ENCODE peak calls at places on chromosomes 4 and X, in nine cellular contexts. C is NCI-H1105 treated with DMSO at 0.1 percent for 48 hours; M is CD4-positive, CD25-positive, alpha-beta regulatory T cell; E is mucosa of descending colon; B is hippocampal formation; F is psoas muscle; R is hypothalamus; J is activated T-helper 1 cell treated with anti-CD3 and anti-CD28 coated beads, Interleukin-12 subunit alpha, Interleukin-12 subunit beta, Interleukin-2, Interleukin-4 antibody, amounts not matched to agents 30 ng/mL and 10 ng/mL and 1 ng/mL, durations not matched to agents 14 hours and 24 hours and 36 hours; Z is A673. T is an unnamed sample.

GRCh38 chrX:13741695-13742094 is 7.1 kb downstream of the OFD1 start:
- DNase-seq in C (no peak), M (no peak), E (no peak), B (no peak), F (no peak), R (no peak), J (no peak), Z (no peak), T (no peak)

GRCh38 chr4:5112333-5112732 is 61.1 kb downstream of the STK32B start:
- DNase-seq in C (no peak), M (no peak), E (no peak), B (no peak), F (no peak), R (no peak), J (no peak), Z (no peak), T (no peak)

GRCh38 chr4:184215709-184216328 is 1.9 kb downstream of the ENPP6 start:
- DNase-seq in C (no peak), M (no peak), E (no peak), B (no peak), F (no peak), R (no peak), J (no peak), Z (no peak), T (no peak)

GRCh38 chr4:86957214-86957613 is 22.4 kb downstream of the AFF1 start:
- DNase-seq in C (no peak), M (no peak), E (no peak), B (no peak), F (no peak), R (no peak), J (no peak), Z (no peak), T (no peak)

GRCh38 chr4:185787926-185788679 is 23.9 kb downstream of the SORBS2 start:
- DNase-seq in C (peak), M (no peak), E (no peak), B (no peak), F (no peak), R (no peak), J (no peak), Z (no peak), T (no peak)

GRCh38 chr4:141541851-141542250 is 94.5 kb upstream of the IL15 start:
- DNase-seq in C (no peak), M (no peak), E (no peak), B (no peak), F (no peak), R (no peak), J (no peak), Z (no peak), T (no peak)

GRCh38 chr4:147104768-147105167 is 159.1 kb upstream of the TTC29 start:
- DNase-seq in C (no peak), M (no peak), E (no peak), B (no peak), F (no peak), R (no peak), J (no peak), Z (no peak), T (no peak)

GRCh38 chr4:97366661-97367060 is 776.6 kb downstream of the STPG2 start:
- DNase-seq in C (no peak), M (no peak), E (no peak), B (no peak), F (no peak), R (no peak), J (no peak), Z (no peak), T (no peak)

GRCh38 chr4:30863031-30863430 is 142.9 kb downstream of the PCDH7 start:
- DNase-seq in C (no peak), M (no peak), E (no peak), B (no peak), F (no peak), R (no peak), J (no peak), Z (peak), T (no peak)

GRCh38 chr4:121380448-121381147 is at the start of gene QRFPR:
- DNase-seq in C (no peak), M (no peak), E (no peak), B (no peak), F (peak), R (no peak), J (no peak), Z (peak), T (peak)

GRCh38 chr4:123398803-123399637 is 2.4 kb downstream of the SPRY1 start:
- DNase-seq in C (no peak), M (peak), E (peak), B (peak), F (peak), R (peak), J (peak), Z (peak), T (peak)

GRCh38 chr4:72557021-72557420 is 12.0 kb downstream of the ADAMTS3 start:
- DNase-seq in C (no peak), M (no peak), E (no peak), B (no peak), F (no peak), R (no peak), J (no peak), Z (no peak), T (no peak)

GRCh38 chr4:11625206-11625605 is 196.5 kb upstream of the HS3ST1 start:
- DNase-seq in C (no peak), M (no peak), E (no peak), B (no peak), F (no peak), R (no peak), J (no peak), Z (no peak), T (peak)

GRCh38 chr4:83850435-83850834 is 314.5 kb downstream of the GPAT3 start:
- DNase-seq in C (no peak), M (no peak), E (no peak), B (no peak), F (no peak), R (no peak), J (no peak), Z (no peak), T (no peak)

GRCh38 chrX:137424679-137425078 is 141.2 kb upstream of the ZIC3 start:
- DNase-seq in C (no peak), M (no peak), E (no peak), B (no peak), F (no peak), R (no peak), J (no peak), Z (no peak), T (no peak)

GRCh38 chr4:76809594-76810305 is 88.2 kb downstream of the SOWAHB start:
- DNase-seq in C (no peak), M (no peak), E (no peak), B (no peak), F (no peak), R (no peak), J (no peak), Z (no peak), T (no peak)

T was measured in heart right ventricle.